ENCODE peak calls at places on chromosomes 7 and 10, in five cellular contexts. T is KG1; J is stimulated activated CD4-positive, alpha-beta T cell treated with anti-CD3 and anti-CD28 coated beads, TNF-alpha, amount 100 ng/mL, for 24 hours; D is nucleus accumbens; C is AG20443. M is an unnamed sample.

GRCh38 chr7:151051108-151051507 is 2.8 kb downstream of the ASIC3 start:
- DNase-seq in J (peak), D (peak), T (no peak), C (peak), M (peak)

GRCh38 chr7:98212532-98213041 is 1.3 kb downstream of the BHLHA15 start:
- DNase-seq in C (no peak), T (no peak), J (no peak), D (no peak), M (no peak)

GRCh38 chr7:264541-265191 is 25.3 kb upstream of the FOXL3 start:
- DNase-seq in T (no peak), D (no peak), C (no peak), J (no peak), M (no peak)

GRCh38 chr7:40604601-40605438 is 470.0 kb downstream of the SUGCT start:
- DNase-seq in J (no peak), T (peak), D (peak), C (peak), M (no peak)

GRCh38 chr10:93566435-93567276 is at the start of gene FFAR4:
- DNase-seq in C (peak), J (no peak), D (no peak), T (no peak), M (no peak)

GRCh38 chr7:122633472-122633871 is 65.4 kb downstream of the RNF133 start:
- DNase-seq in J (no peak), T (no peak), D (no peak), C (no peak), M (no peak)

GRCh38 chr7:1224093-1224702 is 8.5 kb upstream of the UNCX start:
- DNase-seq in D (no peak), C (peak), T (no peak), J (no peak), M (no peak)

GRCh38 chr10:9342865-9343450 is 1288.5 kb downstream of the GATA3 start:
- DNase-seq in D (no peak), J (no peak), C (peak), T (peak), M (no peak)

GRCh38 chr7:17318146-17318545 is 19.7 kb downstream of the AHR start:
- DNase-seq in T (no peak), D (no peak), J (no peak), C (no peak), M (no peak)

GRCh38 chr10:119811122-119811521 is 61.5 kb downstream of the MCMBP start:
- DNase-seq in D (no peak), C (no peak), J (no peak), T (no peak), M (no peak)

GRCh38 chr10:43123361-43124093 is 14.7 kb upstream of the CSGALNACT2 start:
- DNase-seq in D (no peak), J (no peak), T (no peak), C (no peak), M (no peak)

GRCh38 chr10:26697922-26698608 is 564 bp downstream of the PDSS1 start:
- DNase-seq in J (no peak), T (no peak), D (no peak), C (no peak), M (no peak)

GRCh38 chr7:157394246-157395191 is 57.7 kb downstream of the DNAJB6 start:
- DNase-seq in J (no peak), D (no peak), C (no peak), T (no peak), M (no peak)

GRCh38 chr10:67666416-67667043 is 29.5 kb downstream of the CTNNA3 start:
- DNase-seq in T (no peak), D (no peak), C (peak), J (no peak), M (peak)

GRCh38 chr10:49285232-49285631 is 13.7 kb upstream of the C10orf71 start:
- DNase-seq in J (no peak), C (no peak), T (no peak), D (no peak), M (no peak)

M was measured in central memory CD4-positive, alpha-beta T cell.